ENCODE peak calls at places on chromosomes 2 and 18, in five cellular contexts. H is NCI-H1092 treated with DMSO at 0.1 percent for 48 hours, O is Karpas-422, J is GM10248, W is hypothalamus. P is an unnamed sample.

GRCh38 chr2:63875758-63876710 is 34.3 kb downstream of the UGP2 start:
- DNase-seq in W (no peak), O (no peak), J (no peak), H (no peak), P (no peak)

GRCh38 chr18:78125497-78125896 is 854.1 kb upstream of the SALL3 start:
- DNase-seq in O (no peak), W (no peak), J (no peak), H (no peak), P (no peak)

GRCh38 chr2:171087547-171087946 is 73.1 kb downstream of the TLK1 start:
- DNase-seq in H (no peak), O (no peak), J (no peak), W (no peak), P (no peak)

GRCh38 chr2:235032949-235033348 is 81.1 kb downstream of the SH3BP4 start:
- DNase-seq in H (no peak), J (no peak), O (no peak), W (no peak), P (no peak)

GRCh38 chr2:239920616-239921365 is 104.4 kb downstream of the NDUFA10 start:
- DNase-seq in O (no peak), J (no peak), H (no peak), W (no peak), P (no peak)

GRCh38 chr2:219003979-219004378 is 10.8 kb upstream of the CRYBA2 start:
- DNase-seq in J (no peak), O (no peak), W (no peak), H (no peak), P (no peak)

GRCh38 chr18:79321625-79322024 is 74.1 kb upstream of the NFATC1 start:
- DNase-seq in W (no peak), O (no peak), H (no peak), J (no peak), P (no peak)

GRCh38 chr2:238456966-238457926 is 30.5 kb downstream of the ASB1 start:
- DNase-seq in H (no peak), O (no peak), W (no peak), J (no peak), P (no peak)

GRCh38 chr2:65292095-65292378 is 64.4 kb downstream of the ACTR2 start:
- DNase-seq in H (no peak), J (no peak), W (no peak), O (no peak), P (no peak)

GRCh38 chr2:97749611-97750010 is 36.2 kb downstream of the ZAP70 start:
- DNase-seq in W (no peak), J (no peak), O (no peak), H (no peak), P (no peak)

GRCh38 chr2:187126247-187127005 is 277.5 kb upstream of the ZSWIM2 start:
- DNase-seq in W (no peak), H (no peak), J (no peak), O (no peak), P (no peak)

GRCh38 chr2:225177098-225177497 is 134.8 kb upstream of the DOCK10 start:
- DNase-seq in O (no peak), W (no peak), J (no peak), H (no peak), P (no peak)

GRCh38 chr18:26089247-26090129 is 925 bp downstream of the SS18 start:
- DNase-seq in H (peak), O (peak), W (no peak), J (peak), P (peak)

GRCh38 chr2:207491086-207491485 is 38.7 kb upstream of the CREB1 start:
- DNase-seq in W (no peak), O (no peak), J (no peak), H (no peak), P (no peak)

GRCh38 chr2:149743842-149744468 is 156.4 kb upstream of the MMADHC start:
- DNase-seq in W (no peak), J (no peak), O (no peak), H (no peak), P (no peak)

GRCh38 chr2:203580846-203581245 is 45.7 kb upstream of the RAPH1 start:
- DNase-seq in W (no peak), O (no peak), J (no peak), H (no peak), P (no peak)

GRCh38 chr18:58761970-58762780 is 90.9 kb downstream of the MALT1 start:
- DNase-seq in O (no peak), W (no peak), H (no peak), J (no peak), P (no peak)

GRCh38 chr2:100197643-100198153 is 55.3 kb upstream of the AFF3 start:
- DNase-seq in J (no peak), H (no peak), W (peak), O (no peak), P (no peak)

GRCh38 chr2:3124921-3125760 is 252.5 kb downstream of the EIPR1 start:
- DNase-seq in W (no peak), J (no peak), H (no peak), O (no peak), P (no peak)

GRCh38 chr18:10560457-10561045 is 34.7 kb downstream of the NAPG start:
- DNase-seq in H (peak), O (peak), J (peak), W (peak), P (peak)

GRCh38 chr2:167509585-167509984 is 621.3 kb downstream of the XIRP2 start:
- DNase-seq in O (no peak), H (no peak), J (no peak), W (no peak), P (no peak)

GRCh38 chr2:46087492-46087891 is 209.7 kb upstream of the EPAS1 start:
- DNase-seq in W (no peak), J (no peak), O (no peak), H (no peak), P (no peak)

GRCh38 chr2:44802409-44803099 is 138.9 kb upstream of the SIX3 start:
- DNase-seq in J (no peak), O (no peak), H (no peak), W (no peak), P (no peak)

GRCh38 chr2:216633616-216634316 is 546 bp downstream of the IGFBP2 start:
- DNase-seq in H (peak), J (no peak), O (no peak), W (no peak), P (no peak)

GRCh38 chr2:181058378-181059269 is 78.2 kb downstream of the UBE2E3 start:
- DNase-seq in H (peak), J (no peak), W (no peak), O (peak), P (peak)

GRCh38 chr2:26455801-26456700 is 21.9 kb downstream of the OTOF start:
- DNase-seq in H (no peak), W (no peak), O (no peak), J (no peak), P (no peak)

GRCh38 chr2:95275601-95276243 is 1.5 kb downstream of the PROM2 start:
- DNase-seq in W (no peak), H (no peak), J (no peak), O (no peak), P (no peak)

GRCh38 chr2:187468262-187468661 is 20.2 kb upstream of the CALCRL start:
- DNase-seq in O (no peak), W (no peak), J (no peak), H (no peak), P (no peak)

GRCh38 chr2:64831134-64831976 is 157.8 kb upstream of the SLC1A4 start:
- DNase-seq in W (peak), H (peak), O (peak), J (peak), P (peak)

GRCh38 chr2:207230261-207231105 is 64.7 kb upstream of the KLF7 start:
- DNase-seq in O (peak), H (no peak), W (no peak), J (no peak), P (peak)

GRCh38 chr2:62669180-62669579 is 36.3 kb upstream of the EHBP1 start:
- DNase-seq in J (no peak), O (no peak), H (no peak), W (no peak), P (no peak)

GRCh38 chr2:130366720-130367119 is 10.9 kb downstream of the PTPN18 start:
- DNase-seq in O (peak), J (no peak), W (no peak), H (no peak), P (no peak)

GRCh38 chr2:44136186-44136585 is 32.5 kb upstream of the PPM1B start:
- DNase-seq in J (no peak), H (no peak), W (no peak), O (no peak), P (no peak)

GRCh38 chr2:38417745-38418689 is 40.9 kb upstream of the ATL2 start:
- DNase-seq in O (no peak), W (no peak), J (no peak), H (no peak), P (no peak)

GRCh38 chr2:216590780-216591179 is 42.4 kb upstream of the IGFBP2 start:
- DNase-seq in H (no peak), W (no peak), O (peak), J (no peak), P (no peak)

GRCh38 chr2:12183032-12183431 is 436.6 kb downstream of the LPIN1 start:
- DNase-seq in J (no peak), H (no peak), W (no peak), O (no peak), P (no peak)

GRCh38 chr2:240326246-240326645 is 109.2 kb upstream of the GPC1 start:
- DNase-seq in O (no peak), W (no peak), H (no peak), J (no peak), P (no peak)

GRCh38 chr2:74632209-74632938 is 15.8 kb downstream of the M1AP start:
- DNase-seq in H (no peak), W (no peak), O (no peak), J (no peak), P (no peak)